ENCODE peak calls at places on chromosomes 5 and 9, in seven cellular contexts. I, K, L, Q, H, X and E are unnamed samples.

GRCh38 chr9:93731963-93732362 is 155.6 kb downstream of the PHF2 start:
- DNase-seq in I (no peak), K (no peak), L (no peak), Q (no peak), H (no peak), X (no peak), E (no peak)

GRCh38 chr5:75040973-75041372 is 11.4 kb downstream of the GCNT4 start:
- DNase-seq in I (no peak), K (no peak), L (no peak), Q (no peak), H (no peak), X (no peak), E (no peak)

GRCh38 chr5:14445581-14446290 is 135.9 kb upstream of the OTULINL start:
- DNase-seq in I (no peak), K (no peak), L (peak; percentile 33), Q (no peak), H (no peak), X (peak; percentile 54), E (no peak)

GRCh38 chr5:73729329-73729728 is 103.3 kb downstream of the ARHGEF28 start:
- DNase-seq in I (no peak), K (no peak), L (no peak), Q (no peak), H (no peak), X (no peak), E (no peak)

GRCh38 chr9:138009456-138010273 is 132.1 kb downstream of the CACNA1B start:
- DNase-seq in I (no peak), K (no peak), L (no peak), Q (no peak), H (no peak), X (no peak), E (no peak)

GRCh38 chr9:97529363-97530076 is 28.1 kb downstream of the TMOD1 start:
- DNase-seq in I (no peak), K (no peak), L (no peak), Q (no peak), H (no peak), X (no peak), E (no peak)

GRCh38 chr9:81032030-81032572 is 657.2 kb downstream of the TLE1 start:
- DNase-seq in I (no peak), K (no peak), L (peak; percentile 78), Q (no peak), H (no peak), X (no peak), E (no peak)

GRCh38 chr9:126534431-126535186 is 79.1 kb upstream of the LMX1B start:
- DNase-seq in I (no peak), K (no peak), L (no peak), Q (no peak), H (no peak), X (no peak), E (no peak)

GRCh38 chr5:13985736-13986418 is 41.4 kb upstream of the DNAH5 start:
- DNase-seq in I (no peak), K (no peak), L (peak; percentile 86), Q (peak; percentile 53), H (no peak), X (no peak), E (no peak)

GRCh38 chr9:131289301-131290038 is at the start of gene PLPP7:
- DNase-seq in I (no peak), K (peak; percentile 54), L (peak; percentile 4), Q (no peak), H (peak; percentile 69), X (peak; percentile 73), E (no peak)

GRCh38 chr9:76257224-76257794 is 136.9 kb downstream of the RFK start:
- DNase-seq in I (no peak), K (no peak), L (no peak), Q (no peak), H (no peak), X (peak; percentile 69), E (no peak)

GRCh38 chr9:32502996-32503395 is 23.0 kb downstream of the RIGI start:
- DNase-seq in I (no peak), K (no peak), L (no peak), Q (no peak), H (no peak), X (no peak), E (no peak)

GRCh38 chr9:89609426-89610006 is 4.7 kb downstream of the GADD45G start:
- DNase-seq in I (no peak), K (no peak), L (no peak), Q (no peak), H (no peak), X (no peak), E (no peak)